ENCODE peak calls at places on chromosomes 5 and 9, in five cellular contexts. U, A, X, Z and G are unnamed samples.

GRCh38 chr9:126613656-126614055 is at the start of gene LMX1B:
- DNase-seq in U (peak; percentile 52), A (no peak), X (no peak), Z (peak; percentile 29), G (no peak)

GRCh38 chr9:130285271-130285670 is 19.7 kb downstream of the HMCN2 start:
- DNase-seq in U (no peak), A (no peak), X (no peak), Z (no peak), G (no peak)

GRCh38 chr9:107737987-107738743 is 248.6 kb upstream of the KLF4 start:
- DNase-seq in U (no peak), A (no peak), X (no peak), Z (no peak), G (no peak)

GRCh38 chr9:133476941-133477340 is 2.0 kb downstream of the SLC2A6 start:
- DNase-seq in U (no peak), A (no peak), X (no peak), Z (no peak), G (no peak)

GRCh38 chr5:16539169-16539666 is 73.6 kb upstream of the ZNF622 start:
- DNase-seq in U (no peak), A (no peak), X (no peak), Z (peak; percentile 70), G (no peak)

GRCh38 chr5:137096149-137097103 is 402.7 kb downstream of the SPOCK1 start:
- DNase-seq in U (no peak), A (no peak), X (no peak), Z (no peak), G (no peak)

GRCh38 chr9:82466616-82467251 is 478.2 kb downstream of the SPATA31D1 start:
- DNase-seq in U (no peak), A (no peak), X (no peak), Z (no peak), G (no peak)

GRCh38 chr9:83596899-83597504 is 25.9 kb upstream of the IDNK start:
- DNase-seq in U (peak; percentile 68), A (peak; percentile 23), X (peak; percentile 77), Z (peak; percentile 24), G (no peak)

GRCh38 chr5:13218518-13218917 is 726.0 kb downstream of the DNAH5 start:
- DNase-seq in U (no peak), A (no peak), X (no peak), Z (no peak), G (no peak)

GRCh38 chr9:81665514-81665838 is 23.9 kb downstream of the TLE1 start:
- DNase-seq in U (peak; percentile 76), A (no peak), X (no peak), Z (no peak), G (no peak)

GRCh38 chr5:39217365-39218281 is 1.7 kb downstream of the FYB1 start:
- DNase-seq in U (peak; percentile 58), A (peak; percentile 62), X (peak; percentile 85), Z (peak; percentile 69), G (peak; percentile 81)

GRCh38 chr9:74644015-74644414 is 146.9 kb downstream of the RORB start:
- DNase-seq in U (no peak), A (no peak), X (no peak), Z (no peak), G (no peak)

GRCh38 chr9:755454-756381 is 85.8 kb upstream of the DMRT1 start:
- DNase-seq in U (peak; percentile 72), A (no peak), X (no peak), Z (no peak), G (no peak)

GRCh38 chr9:135223831-135224230 is 136.4 kb downstream of the OLFM1 start:
- DNase-seq in U (no peak), A (no peak), X (no peak), Z (no peak), G (no peak)

GRCh38 chr9:111502506-111502905 is 18.3 kb upstream of the ECPAS start:
- DNase-seq in U (no peak), A (no peak), X (no peak), Z (no peak), G (no peak)

GRCh38 chr5:174799146-174799545 is 74.8 kb downstream of the MSX2 start:
- DNase-seq in U (no peak), A (no peak), X (no peak), Z (no peak), G (no peak)

GRCh38 chr5:83547889-83548288 is 76.3 kb downstream of the VCAN start:
- DNase-seq in U (no peak), A (no peak), X (no peak), Z (no peak), G (no peak)

GRCh38 chr5:73626814-73627313 is 868 bp downstream of the ARHGEF28 start:
- DNase-seq in U (no peak), A (no peak), X (no peak), Z (no peak), G (no peak)

GRCh38 chr9:126128494-126129142 is 198.0 kb upstream of the MVB12B start:
- DNase-seq in U (no peak), A (no peak), X (peak; percentile 14), Z (no peak), G (no peak)

GRCh38 chr9:5321058-5321457 is 16.5 kb upstream of the RLN2 start:
- DNase-seq in U (no peak), A (no peak), X (no peak), Z (no peak), G (no peak)

GRCh38 chr5:41683181-41683580 is 172.8 kb upstream of the PLCXD3 start:
- DNase-seq in U (no peak), A (no peak), X (no peak), Z (no peak), G (no peak)

GRCh38 chr5:107486489-107486888 is 184.2 kb downstream of the EFNA5 start:
- DNase-seq in U (no peak), A (no peak), X (peak; percentile 57), Z (no peak), G (no peak)

GRCh38 chr9:83569326-83569725 is 31.1 kb upstream of the FRMD3 start:
- DNase-seq in U (no peak), A (no peak), X (no peak), Z (no peak), G (no peak)

GRCh38 chr9:137145731-137146526 is 7.0 kb downstream of the GRIN1 start:
- DNase-seq in U (no peak), A (no peak), X (no peak), Z (no peak), G (no peak)

GRCh38 chr5:1827410-1828397 is 26.5 kb downstream of the NDUFS6 start:
- DNase-seq in U (no peak), A (peak; percentile 21), X (peak; percentile 28), Z (no peak), G (no peak)

GRCh38 chr5:67147768-67148167 is 48.8 kb downstream of the CD180 start:
- DNase-seq in U (no peak), A (no peak), X (no peak), Z (no peak), G (no peak)

GRCh38 chr5:140324041-140324833 is 21.3 kb upstream of the PFDN1 start:
- DNase-seq in U (no peak), A (no peak), X (no peak), Z (no peak), G (no peak)

GRCh38 chr5:14449052-14449661 is 132.4 kb upstream of the OTULINL start:
- DNase-seq in U (no peak), A (no peak), X (no peak), Z (peak; percentile 32), G (no peak)

GRCh38 chr5:9201011-9201410 is 344.9 kb downstream of the SEMA5A start:
- DNase-seq in U (no peak), A (no peak), X (no peak), Z (no peak), G (no peak)